ENCODE peak calls at places on chromosomes 11 and 22, in six cellular contexts. H, O, I, Z, U and F are unnamed samples.

GRCh38 chr11:94493443-94494199 is at the start of the genes ANKRD49 and MRE11:
- ATAC-seq in H (peak), O (peak), I (peak), Z (peak), U (peak), F (peak)

GRCh38 chr11:16154715-16155396 is 201.5 kb downstream of the SOX6 start:
- ATAC-seq in H (peak), O (peak), I (peak), Z (no peak), U (no peak), F (no peak)

GRCh38 chr11:121291896-121292502 is 572 bp upstream of the SC5D start:
- ATAC-seq in H (peak), O (peak), I (peak), Z (peak), U (peak), F (peak)

GRCh38 chr11:56045538-56045937 is 18.1 kb downstream of the OR5AS1 start:
- ATAC-seq in H (no peak), O (no peak), I (no peak), Z (no peak), U (no peak), F (no peak)

GRCh38 chr11:92057849-92058442 is 166.7 kb upstream of the FAT3 start:
- ATAC-seq in H (no peak), O (no peak), I (no peak), Z (no peak), U (no peak), F (no peak)

GRCh38 chr22:46993626-46994025 is 231.2 kb downstream of the TBC1D22A start:
- ATAC-seq in H (no peak), O (no peak), I (peak), Z (no peak), U (no peak), F (no peak)

GRCh38 chr11:34192481-34193401 is 87.3 kb downstream of the NAT10 start:
- ATAC-seq in H (peak), O (no peak), I (peak), Z (peak), U (peak), F (peak)

GRCh38 chr11:58494096-58494495 is 13.8 kb downstream of the OR5B21 start:
- ATAC-seq in H (no peak), O (no peak), I (no peak), Z (no peak), U (no peak), F (no peak)

GRCh38 chr11:1853376-1854131 is 670 bp downstream of the LSP1 start:
- ATAC-seq in H (no peak), O (no peak), I (no peak), Z (no peak), U (peak), F (no peak)

GRCh38 chr22:25013634-25014033 is 61.1 kb downstream of the KIAA1671 start:
- ATAC-seq in H (no peak), O (no peak), I (no peak), Z (no peak), U (no peak), F (peak)

GRCh38 chr22:28976588-28976987 is 85.0 kb downstream of the C22orf31 start:
- ATAC-seq in H (no peak), O (no peak), I (peak), Z (no peak), U (peak), F (no peak)

DNA sequence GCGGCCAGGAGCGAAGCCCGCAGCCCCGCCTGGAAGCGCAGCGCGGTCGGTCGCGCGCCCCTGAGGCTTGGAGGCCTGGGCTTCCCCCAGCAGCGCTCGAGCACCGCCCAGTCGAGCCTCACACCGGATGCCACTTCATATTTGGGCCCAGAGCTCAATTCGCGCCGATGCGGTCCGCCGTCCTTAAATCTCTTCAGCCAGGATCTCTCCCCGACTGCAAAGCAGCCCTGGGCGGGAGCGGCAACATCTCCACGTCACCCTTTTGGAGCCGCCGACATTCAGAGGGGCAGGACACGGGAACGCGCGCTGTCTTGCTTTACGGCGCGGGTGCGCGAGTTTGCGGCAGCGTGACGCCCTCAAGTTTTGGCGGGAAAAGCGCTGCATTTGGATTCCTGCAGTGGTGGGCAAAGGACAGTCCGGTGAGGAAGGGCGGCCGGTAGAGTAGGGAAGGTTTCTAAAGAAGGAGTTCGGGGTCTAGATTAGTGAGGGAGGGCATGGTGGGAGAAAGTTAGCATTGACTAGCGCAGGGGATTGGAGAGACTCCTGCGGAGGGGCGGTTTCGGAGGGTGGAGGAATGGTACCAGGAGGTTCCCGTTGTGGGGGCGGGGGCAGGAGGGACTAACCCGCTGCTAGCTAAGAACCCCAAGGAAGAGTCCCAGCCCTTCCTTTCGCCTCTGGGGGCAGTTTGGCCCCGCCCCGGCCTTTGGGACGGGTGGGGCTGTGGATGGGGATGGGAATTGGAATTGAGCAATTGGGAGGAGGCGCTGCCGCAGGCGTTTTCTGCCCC is 824 bp downstream of the CHEK1 start:
- ATAC-seq in H (peak), O (peak), I (peak), Z (peak), U (peak), F (peak)
- TF ChIP-seq EP300 in H (no peak), O (no peak), I (no peak), Z (no peak), U (no peak), F (no peak)

DNA sequence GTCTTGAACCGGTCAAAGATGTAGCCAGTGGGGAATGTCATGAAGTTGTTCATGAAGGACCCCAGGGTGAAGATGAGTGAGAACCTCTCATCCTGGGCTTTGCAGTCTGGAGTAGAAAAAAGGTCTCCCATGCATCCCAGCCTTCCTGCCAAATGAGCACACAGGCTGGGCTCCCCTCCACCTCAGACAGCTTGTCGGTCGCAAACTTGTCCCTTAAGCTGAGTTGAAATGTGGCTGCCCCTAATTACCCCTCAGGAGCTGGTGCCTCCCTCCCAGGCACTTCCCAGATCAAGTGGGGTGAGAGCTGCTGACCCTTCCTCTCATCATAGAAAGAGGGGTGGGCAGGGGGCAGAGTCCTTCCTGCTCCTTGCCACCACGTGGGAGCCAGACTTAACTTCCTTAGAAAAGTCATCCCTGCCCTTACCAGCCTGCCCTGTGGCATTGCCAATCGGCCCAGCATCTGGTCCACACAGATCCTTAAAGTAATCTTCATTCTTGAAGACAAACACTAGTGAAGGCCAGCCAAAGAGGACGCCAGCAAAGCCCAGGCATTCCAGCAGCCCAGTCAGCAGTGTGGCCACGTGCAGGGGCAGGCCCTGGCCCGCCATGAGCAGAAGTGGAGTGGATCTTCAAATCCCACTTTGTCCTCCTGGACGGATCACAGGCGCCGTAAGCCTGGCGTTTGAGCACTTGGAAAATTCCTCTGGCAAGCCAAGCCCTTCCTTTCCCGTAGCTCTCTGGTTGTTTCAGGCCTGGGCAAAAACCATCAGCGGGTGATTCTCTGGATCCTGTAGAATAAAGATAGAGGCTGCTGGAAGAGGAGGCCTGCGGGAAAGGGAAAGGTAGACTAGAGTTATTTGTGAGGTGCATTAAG is 1.1 kb downstream of the SLC43A3 start:
- ATAC-seq in H (no peak), O (no peak), I (peak), Z (no peak), U (peak), F (peak)
- TF ChIP-seq EP300 in H (no peak), O (no peak), I (peak), Z (no peak), U (no peak), F (no peak)

DNA sequence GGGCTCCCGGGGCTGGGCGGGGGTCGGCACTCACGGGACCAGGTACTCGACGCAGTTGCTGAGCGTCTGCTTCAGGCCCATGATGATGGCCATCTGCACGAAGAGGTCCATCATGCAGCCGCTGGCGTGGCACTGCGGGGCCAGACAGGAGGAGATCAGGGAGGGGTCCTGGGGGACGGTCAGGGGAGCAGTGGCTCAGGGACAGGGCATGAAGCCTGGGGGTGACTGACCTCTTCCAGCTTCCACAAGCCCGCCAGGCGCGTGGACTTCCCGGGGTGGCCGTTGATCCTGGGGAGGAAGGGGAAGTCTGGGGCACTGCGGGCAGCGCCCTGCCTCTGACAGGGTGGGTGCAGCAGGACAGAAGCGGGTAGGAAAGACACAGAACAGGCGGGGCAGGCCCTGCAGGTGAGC is 6.1 kb upstream of the SIGIRR start:
- ATAC-seq in H (no peak), O (no peak), I (no peak), Z (no peak), U (no peak), F (no peak)
- TF ChIP-seq EP300 in H (no peak), O (no peak), I (no peak), Z (no peak), U (no peak), F (no peak)

GRCh38 chr11:61832207-61832606 is 4.1 kb downstream of the FADS2 start:
- ATAC-seq in H (no peak), O (no peak), I (no peak), Z (no peak), U (no peak), F (no peak)
- TF ChIP-seq EP300 in H (no peak), O (no peak), I (no peak), Z (no peak), U (no peak), F (no peak)